ENCODE peak calls at places on chromosomes 1 and 21, in five cellular contexts. P, O, F, N and Y are unnamed samples.

GRCh38 chr1:244653439-244654283 is 735 bp downstream of the DESI2 start:
- DNase-seq in P (peak), N (no peak), F (no peak), O (no peak), Y (no peak)

GRCh38 chr21:31731112-31731801 is 661 bp downstream of the SCAF4 start:
- DNase-seq in O (peak), F (no peak), N (peak), P (peak), Y (peak)

GRCh38 chr1:216330262-216330661 is 93.0 kb downstream of the USH2A start:
- DNase-seq in N (no peak), F (no peak), O (no peak), P (no peak), Y (no peak)

GRCh38 chr1:65554829-65555228 is 134.4 kb downstream of the LEPR start:
- DNase-seq in P (no peak), F (no peak), N (no peak), O (no peak), Y (no peak)

GRCh38 chr1:146036990-146037646 is 15.6 kb upstream of the HJV start:
- DNase-seq in O (peak), N (peak), P (peak), F (peak), Y (no peak)

GRCh38 chr1:85884372-85885035 is 176.3 kb upstream of the ZNHIT6 start:
- DNase-seq in N (no peak), O (peak), F (no peak), P (peak), Y (no peak)

GRCh38 chr21:30227633-30228404 is 11.9 kb upstream of the CLDN8 start:
- DNase-seq in O (no peak), P (no peak), N (no peak), F (peak), Y (no peak)

GRCh38 chr1:180262628-180263488 is 32.8 kb downstream of the LHX4 start:
- DNase-seq in O (peak), P (peak), N (no peak), F (no peak), Y (no peak)

GRCh38 chr1:23044035-23044434 is 24.8 kb downstream of the KDM1A start:
- DNase-seq in P (no peak), N (no peak), F (no peak), O (no peak), Y (no peak)

GRCh38 chr1:94727846-94728715 is 92.1 kb upstream of the SLC44A3 start:
- DNase-seq in F (peak), O (no peak), N (no peak), P (no peak), Y (no peak)

GRCh38 chr1:244672961-244673695 is 20.2 kb downstream of the DESI2 start:
- DNase-seq in P (no peak), F (no peak), N (no peak), O (no peak), Y (no peak)

GRCh38 chr1:197140123-197140522 is 6.3 kb downstream of the ASPM start:
- DNase-seq in F (no peak), O (no peak), P (no peak), N (no peak), Y (no peak)

GRCh38 chr1:248873993-248874671 is 15.2 kb upstream of the ZNF692 start:
- DNase-seq in O (peak), N (peak), F (peak), P (peak), Y (no peak)

GRCh38 chr1:18534810-18535205 is 54.1 kb downstream of the KLHDC7A start:
- DNase-seq in P (no peak), N (no peak), O (no peak), F (no peak), Y (no peak)

GRCh38 chr1:3369437-3370076 is 84.9 kb upstream of the ARHGEF16 start:
- DNase-seq in P (no peak), N (no peak), F (no peak), O (no peak), Y (no peak)